ENCODE peak calls at places on chromosomes 5 and 9, in six cellular contexts. Z, W, D, M, P and H are unnamed samples. For H3K27me3 and H3K4me1, the result is how much of the 10 kb centered on the place peaks cover.

GRCh38 chr9:16344343-16344742 is 526.1 kb downstream of the BNC2 start:
- ATAC-seq in P (no peak), Z (no peak), W (no peak), M (no peak), D (peak), H (peak)

GRCh38 chr9:19386469-19387044 is 6.5 kb upstream of the RPS6 start:
- ATAC-seq in W (no peak), P (no peak), Z (no peak), M (no peak), D (peak), H (no peak)

GRCh38 chr5:93423333-93423714 is 157.7 kb downstream of the NR2F1-AS1 start:
- ATAC-seq in P (no peak), Z (no peak), D (no peak), W (no peak), M (no peak), H (no peak)

GRCh38 chr5:115471674-115472073 is 72.9 kb downstream of the FEM1C start:
- ATAC-seq in P (no peak), M (no peak), W (no peak), D (peak), Z (no peak), H (no peak)

GRCh38 chr9:5569357-5569756 is 59.0 kb downstream of the PDCD1LG2 start:
- ATAC-seq in W (peak), D (no peak), M (no peak), Z (no peak), P (no peak), H (no peak)

GRCh38 chr9:136745389-136746218 is 2.7 kb downstream of the LCN6 start:
- ATAC-seq in Z (no peak), D (peak), M (no peak), P (no peak), W (no peak), H (no peak)

GRCh38 chr9:19231126-19232035 is 888 bp downstream of the DENND4C start:
- ATAC-seq in W (peak), P (no peak), M (peak), D (no peak), Z (peak), H (no peak)

GRCh38 chr5:1806974-1807373 is 5.8 kb downstream of the NDUFS6 start:
- ATAC-seq in Z (peak), M (no peak), W (peak), P (no peak), D (no peak), H (no peak)

GRCh38 chr5:119363936-119364335 is 8.1 kb downstream of the TNFAIP8 start:
- ATAC-seq in W (peak), D (no peak), P (no peak), Z (no peak), M (no peak), H (no peak)

GRCh38 chr9:69885474-69885929 is 64.9 kb downstream of the CFAP95 start:
- ATAC-seq in M (no peak), W (no peak), P (peak), D (no peak), Z (peak), H (no peak)

GRCh38 chr5:141597394-141597793 is 21.4 kb downstream of the DIAPH1 start:
- ATAC-seq in W (peak), D (no peak), P (no peak), M (no peak), Z (no peak), H (no peak)

GRCh38 chr5:32290922-32291321 is 21.8 kb downstream of the MTMR12 start:
- ATAC-seq in Z (no peak), M (no peak), P (no peak), D (no peak), W (peak), H (no peak)

GRCh38 chr5:16522096-16522495 is 56.5 kb upstream of the ZNF622 start:
- ATAC-seq in M (no peak), P (no peak), W (no peak), D (no peak), Z (no peak), H (no peak)

GRCh38 chr5:149217096-149217801 is 54.4 kb upstream of the AFAP1L1 start:
- ATAC-seq in P (no peak), D (peak), Z (no peak), M (no peak), W (no peak), H (no peak)

GRCh38 chr5:10564838-10565784 is 1.2 kb downstream of the ANKRD33B start:
- ATAC-seq in M (peak), Z (peak), P (no peak), D (peak), W (peak), H (no peak)

DNA sequence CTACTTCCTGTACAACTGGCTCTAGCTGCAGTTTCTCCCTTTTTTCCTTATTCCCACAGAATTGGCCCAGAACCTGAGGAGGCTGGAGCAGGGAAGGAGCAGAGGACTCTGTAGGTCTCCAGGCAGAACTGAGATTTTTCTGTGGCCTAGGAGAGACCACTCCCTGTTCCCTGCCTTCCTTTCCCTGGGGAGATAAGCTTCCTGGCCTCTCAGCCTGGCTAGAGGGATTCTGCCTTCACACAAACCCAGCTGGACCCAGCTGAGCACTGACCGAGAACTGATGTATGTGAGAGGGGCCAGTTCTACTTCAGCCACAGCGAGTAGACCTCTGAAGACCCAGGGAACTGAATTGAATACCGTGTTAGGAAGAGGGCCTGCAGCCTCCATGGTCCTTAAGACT is 48.0 kb downstream of the RUSC2 start:
- ATAC-seq in W (no peak), P (no peak), M (no peak), D (peak), Z (no peak), H (peak)
- H3K4me3 ChIP-seq in W (no peak), P (no peak), M (peak), D (no peak), Z (no peak), H (peak)

DNA sequence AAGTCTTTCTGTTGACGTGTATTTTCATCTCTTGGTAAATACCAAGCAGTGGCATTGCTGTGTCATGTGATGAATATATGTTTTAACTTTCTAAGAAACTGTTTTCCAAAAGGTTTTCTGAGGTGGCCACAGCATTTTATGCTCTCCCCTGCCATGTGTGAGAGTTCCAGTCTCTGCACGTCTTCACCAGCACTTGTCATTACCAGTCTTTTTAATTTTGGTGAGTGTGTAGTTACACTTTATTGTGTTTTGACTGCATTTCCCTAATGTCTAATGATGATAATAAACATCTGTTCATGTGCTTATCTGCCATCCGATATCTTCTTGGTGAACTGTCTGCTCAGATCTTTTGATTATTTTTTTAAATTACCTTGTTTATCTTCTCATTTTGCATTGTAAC is 27.4 kb upstream of the GADD45G start:
- ATAC-seq in Z (no peak), D (no peak), W (no peak), M (no peak), P (no peak), H (no peak)
- H3K27me3 ChIP-seq in Z (under half), D (under half), W (under half), M (under half), P (under half), H (half or more)

GRCh38 chr5:57435701-57436134 is 46.9 kb downstream of the ACTBL2 start:
- ATAC-seq in D (peak), M (no peak), P (peak), W (no peak), Z (peak), H (no peak)

GRCh38 chr5:57434227-57434640 is 48.4 kb downstream of the ACTBL2 start:
- ATAC-seq in M (no peak), W (no peak), P (no peak), Z (no peak), D (peak), H (no peak)

GRCh38 chr5:57432876-57433275 is 49.7 kb downstream of the ACTBL2 start:
- ATAC-seq in M (peak), D (no peak), W (no peak), Z (peak), P (no peak), H (no peak)

GRCh38 chr5:57436586-57436985 is 46.0 kb downstream of the ACTBL2 start:
- ATAC-seq in P (no peak), W (no peak), D (no peak), M (no peak), Z (no peak), H (no peak)

GRCh38 chr5:57434683-57435082 is 47.9 kb downstream of the ACTBL2 start:
- ATAC-seq in M (no peak), W (no peak), D (no peak), Z (no peak), P (no peak), H (no peak)
- H3K4me1 ChIP-seq in M (under half), W (under half), D (under half), Z (under half), P (under half), H (under half)

DNA sequence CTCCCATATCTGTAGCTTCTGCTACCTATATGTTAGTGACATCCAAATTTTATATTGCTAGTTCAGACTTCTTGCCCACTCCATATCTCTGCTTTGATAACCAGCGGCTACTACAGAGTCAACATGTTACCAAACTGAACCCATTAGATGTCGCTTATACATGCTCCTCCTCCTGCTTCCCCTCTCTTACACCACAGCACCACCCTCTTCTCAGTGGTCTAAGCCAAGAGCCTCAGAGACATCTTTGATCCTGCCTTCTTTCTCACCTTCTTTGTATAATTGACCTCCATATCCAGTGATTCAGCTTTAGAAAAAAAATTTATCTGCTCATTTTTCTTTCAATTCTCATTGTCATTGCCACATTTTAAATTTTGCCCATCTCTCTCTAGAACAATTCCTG is 408.2 kb upstream of the TLE4 start:
- ATAC-seq in D (no peak), Z (no peak), W (no peak), M (no peak), P (no peak), H (no peak)
- H3K4me3 ChIP-seq in D (no peak), Z (no peak), W (no peak), M (no peak), P (no peak), H (no peak)